ENCODE peak calls at places on chromosomes 13 and 19, in eight cellular contexts. N is brain microvascular endothelial cell, W is endodermal cell, S is spleen, X is lower leg skin, R is esophagus squamous epithelium, M is BE2C, Q is left lung. E is an unnamed sample.

GRCh38 chr13:31035162-31035951 is 102.9 kb downstream of the TEX26 start:
- DNase-seq in N (no peak), W (no peak), S (no peak), X (no peak), R (no peak), M (no peak), Q (no peak), E (no peak)

GRCh38 chr13:113122571-113123225 is at the start of gene F10:
- DNase-seq in N (peak), W (peak), S (peak), X (peak), R (no peak), M (peak), Q (peak), E (peak)

GRCh38 chr13:42215578-42216421 is 56.2 kb upstream of the AKAP11 start:
- DNase-seq in N (peak), W (peak), S (no peak), X (no peak), R (no peak), M (peak), Q (no peak), E (no peak)

GRCh38 chr19:16386619-16387240 is 62.1 kb downstream of the KLF2 start:
- DNase-seq in N (peak), W (peak), S (peak), X (no peak), R (no peak), M (peak), Q (no peak), E (peak)

GRCh38 chr13:46607768-46608553 is 55.0 kb downstream of the LRCH1 start:
- DNase-seq in N (no peak), W (no peak), S (no peak), X (no peak), R (no peak), M (no peak), Q (no peak), E (no peak)

GRCh38 chr19:389935-390289 is 19.0 kb downstream of the C2CD4C start:
- DNase-seq in N (no peak), W (no peak), S (peak), X (no peak), R (no peak), M (no peak), Q (no peak), E (no peak)

GRCh38 chr13:111398196-111398595 is 77.8 kb downstream of the TEX29 start:
- DNase-seq in N (no peak), W (peak), S (peak), X (peak), R (no peak), M (no peak), Q (no peak), E (no peak)

GRCh38 chr13:70893832-70894231 is 785.6 kb upstream of the KLHL1 start:
- DNase-seq in N (peak), W (no peak), S (no peak), X (no peak), R (no peak), M (no peak), Q (no peak), E (no peak)

GRCh38 chr19:14550201-14550754 is 20.9 kb downstream of the TECR start:
- DNase-seq in N (no peak), W (no peak), S (no peak), X (no peak), R (no peak), M (peak), Q (peak), E (no peak)

GRCh38 chr13:25112856-25113255 is 16.9 kb downstream of the PABPC3 start:
- DNase-seq in N (no peak), W (no peak), S (no peak), X (no peak), R (no peak), M (no peak), Q (no peak), E (no peak)

GRCh38 chr13:52892925-52893324 is 44.5 kb upstream of the PCDH8 start:
- DNase-seq in N (no peak), W (peak), S (no peak), X (no peak), R (no peak), M (no peak), Q (no peak), E (no peak)

GRCh38 chr13:30441304-30441703 is 19.0 kb downstream of the UBE2L5 start:
- DNase-seq in N (no peak), W (no peak), S (no peak), X (no peak), R (no peak), M (no peak), Q (no peak), E (no peak)

GRCh38 chr13:23322353-23323336 is 110.9 kb downstream of the SACS start:
- DNase-seq in N (no peak), W (no peak), S (no peak), X (no peak), R (no peak), M (no peak), Q (no peak), E (no peak)

GRCh38 chr13:91308299-91308698 is 39.2 kb upstream of the MIR17HG start:
- DNase-seq in N (no peak), W (no peak), S (no peak), X (no peak), R (no peak), M (no peak), Q (no peak), E (no peak)

GRCh38 chr19:4337906-4338440 is 654 bp downstream of the STAP2 start:
- DNase-seq in N (no peak), W (peak), S (no peak), X (peak), R (no peak), M (no peak), Q (peak), E (no peak)

GRCh38 chr19:45442927-45443461 is 19.3 kb upstream of the ERCC1 start:
- DNase-seq in N (peak), W (peak), S (peak), X (peak), R (no peak), M (peak), Q (peak), E (no peak)

GRCh38 chr13:51585696-51586095 is 1.4 kb downstream of the WDFY2 start:
- DNase-seq in N (peak), W (no peak), S (no peak), X (no peak), R (no peak), M (no peak), Q (no peak), E (no peak)

GRCh38 chr13:76980075-76980718 is 11.7 kb upstream of the CLN5 start:
- DNase-seq in N (peak), W (peak), S (peak), X (peak), R (no peak), M (peak), Q (peak), E (no peak)

GRCh38 chr13:76853481-76853880 is 32.7 kb downstream of the KCTD12 start:
- DNase-seq in N (no peak), W (no peak), S (no peak), X (no peak), R (no peak), M (no peak), Q (no peak), E (no peak)

GRCh38 chr13:109781384-109782065 is 4.9 kb downstream of the IRS2 start:
- DNase-seq in N (no peak), W (no peak), S (no peak), X (peak), R (no peak), M (no peak), Q (peak), E (no peak)

GRCh38 chr13:106612688-106613087 is 44.8 kb upstream of the ARGLU1 start:
- DNase-seq in N (peak), W (no peak), S (no peak), X (peak), R (no peak), M (peak), Q (no peak), E (no peak)

GRCh38 chr13:111005808-111006494 is 91.1 kb upstream of the ANKRD10 start:
- DNase-seq in N (peak), W (no peak), S (peak), X (no peak), R (no peak), M (no peak), Q (no peak), E (no peak)

GRCh38 chr13:77894743-77895142 is 23.9 kb downstream of the EDNRB start:
- DNase-seq in N (no peak), W (no peak), S (no peak), X (no peak), R (no peak), M (no peak), Q (no peak), E (no peak)

GRCh38 chr19:3873151-3873550 is 4.3 kb upstream of the ZFR2 start:
- DNase-seq in N (no peak), W (no peak), S (no peak), X (no peak), R (no peak), M (peak), Q (no peak), E (no peak)

GRCh38 chr13:109243311-109243951 is 543.0 kb downstream of the IRS2 start:
- DNase-seq in N (peak), W (peak), S (no peak), X (no peak), R (no peak), M (no peak), Q (no peak), E (peak)

GRCh38 chr13:37395544-37395943 is 203.0 kb downstream of the POSTN start:
- DNase-seq in N (no peak), W (peak), S (no peak), X (no peak), R (no peak), M (no peak), Q (no peak), E (no peak)

GRCh38 chr13:26679411-26679810 is 81.2 kb downstream of the GPR12 start:
- DNase-seq in N (peak), W (no peak), S (no peak), X (no peak), R (no peak), M (no peak), Q (no peak), E (no peak)

GRCh38 chr19:8158411-8159074 is 9.2 kb upstream of the FBN3 start:
- DNase-seq in N (peak), W (peak), S (no peak), X (no peak), R (no peak), M (peak), Q (no peak), E (no peak)

GRCh38 chr19:14530005-14530348 is 583 bp downstream of the TECR start:
- DNase-seq in N (no peak), W (no peak), S (no peak), X (no peak), R (no peak), M (peak), Q (peak), E (no peak)

GRCh38 chr19:58531052-58531600 is 11.5 kb upstream of the ZBTB45 start:
- DNase-seq in N (no peak), W (no peak), S (no peak), X (no peak), R (no peak), M (no peak), Q (no peak), E (no peak)

GRCh38 chr19:15453091-15453498 is 3.3 kb upstream of the WIZ start:
- DNase-seq in N (no peak), W (peak), S (no peak), X (no peak), R (no peak), M (no peak), Q (peak), E (no peak)

GRCh38 chr13:46667687-46668281 is 114.8 kb downstream of the LRCH1 start:
- DNase-seq in N (no peak), W (no peak), S (no peak), X (no peak), R (no peak), M (no peak), Q (no peak), E (no peak)

GRCh38 chr13:97889803-97890202 is 63.7 kb upstream of the IPO5 start:
- DNase-seq in N (no peak), W (no peak), S (no peak), X (no peak), R (no peak), M (no peak), Q (no peak), E (no peak)

GRCh38 chr13:95723428-95723827 is 46.5 kb downstream of the DNAJC3 start:
- DNase-seq in N (no peak), W (no peak), S (no peak), X (no peak), R (no peak), M (no peak), Q (no peak), E (no peak)

GRCh38 chr13:110716235-110716505 is 2.7 kb downstream of the ING1 start:
- DNase-seq in N (peak), W (no peak), S (no peak), X (no peak), R (no peak), M (no peak), Q (no peak), E (no peak)

GRCh38 chr19:19624032-19624570 is 3.9 kb downstream of the LPAR2 start:
- DNase-seq in N (no peak), W (no peak), S (peak), X (no peak), R (no peak), M (no peak), Q (peak), E (no peak)

GRCh38 chr19:19627442-19627715 is 641 bp downstream of the LPAR2 start:
- DNase-seq in N (no peak), W (no peak), S (no peak), X (no peak), R (no peak), M (no peak), Q (no peak), E (no peak)

GRCh38 chr19:19627716-19628498 is at the start of gene LPAR2:
- DNase-seq in N (no peak), W (peak), S (peak), X (no peak), R (no peak), M (no peak), Q (peak), E (no peak)

GRCh38 chr19:19628499-19629134 is 597 bp upstream of the LPAR2 start:
- DNase-seq in N (peak), W (peak), S (peak), X (no peak), R (no peak), M (no peak), Q (peak), E (no peak)

GRCh38 chr19:19626516-19627441 is 1.2 kb downstream of the LPAR2 start:
- DNase-seq in N (no peak), W (peak), S (peak), X (no peak), R (no peak), M (no peak), Q (no peak), E (no peak)
- H3K4me3 ChIP-seq in N (no peak), W (peak), S (peak), X (no peak), R (peak), M (no peak), Q (no peak), E (no peak)

DNA sequence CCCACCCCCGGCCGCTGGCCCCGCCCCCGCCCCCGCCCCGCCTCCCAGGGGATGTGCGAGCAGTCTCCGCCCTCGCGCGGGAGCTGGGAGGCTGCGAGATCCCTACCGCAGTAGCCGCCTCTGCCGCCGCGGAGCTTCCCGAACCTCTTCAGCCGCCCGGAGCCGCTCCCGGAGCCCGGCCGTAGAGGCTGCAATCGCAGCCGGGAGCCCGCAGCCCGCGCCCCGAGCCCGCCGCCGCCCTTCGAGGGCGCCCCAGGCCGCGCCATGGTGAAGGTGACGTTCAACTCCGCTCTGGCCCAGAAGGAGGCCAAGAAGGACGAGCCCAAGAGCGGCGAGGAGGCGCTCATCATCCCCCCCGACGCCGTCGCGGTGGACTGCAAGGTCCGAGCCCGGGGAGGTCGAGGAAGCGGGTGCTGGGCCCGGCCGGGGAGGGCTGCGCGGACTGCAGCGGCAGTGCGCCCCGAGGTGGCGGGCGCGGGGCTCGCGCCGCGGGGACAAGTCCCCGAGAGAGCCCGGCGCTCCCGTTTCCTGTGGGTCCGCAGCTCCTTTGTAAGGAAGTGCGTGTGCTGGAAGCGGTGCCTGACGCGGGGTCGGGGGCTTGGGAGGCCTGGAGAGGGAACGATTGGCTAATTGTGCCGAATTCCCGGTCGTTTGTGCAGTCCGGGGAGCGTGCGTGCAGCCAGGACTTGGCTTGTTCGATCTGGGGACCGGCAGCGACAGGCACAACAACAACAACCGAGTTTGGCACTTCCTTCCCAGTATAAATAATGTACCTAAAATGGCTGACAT is at the start of gene ITM2B:
- DNase-seq in N (peak), W (no peak), S (peak), X (peak), R (peak), M (peak), Q (peak), E (no peak)
- TF ChIP-seq CTCF in N (peak), W (peak), S (peak), X (no peak), R (peak), M (peak), Q (peak), E (no peak)

DNA sequence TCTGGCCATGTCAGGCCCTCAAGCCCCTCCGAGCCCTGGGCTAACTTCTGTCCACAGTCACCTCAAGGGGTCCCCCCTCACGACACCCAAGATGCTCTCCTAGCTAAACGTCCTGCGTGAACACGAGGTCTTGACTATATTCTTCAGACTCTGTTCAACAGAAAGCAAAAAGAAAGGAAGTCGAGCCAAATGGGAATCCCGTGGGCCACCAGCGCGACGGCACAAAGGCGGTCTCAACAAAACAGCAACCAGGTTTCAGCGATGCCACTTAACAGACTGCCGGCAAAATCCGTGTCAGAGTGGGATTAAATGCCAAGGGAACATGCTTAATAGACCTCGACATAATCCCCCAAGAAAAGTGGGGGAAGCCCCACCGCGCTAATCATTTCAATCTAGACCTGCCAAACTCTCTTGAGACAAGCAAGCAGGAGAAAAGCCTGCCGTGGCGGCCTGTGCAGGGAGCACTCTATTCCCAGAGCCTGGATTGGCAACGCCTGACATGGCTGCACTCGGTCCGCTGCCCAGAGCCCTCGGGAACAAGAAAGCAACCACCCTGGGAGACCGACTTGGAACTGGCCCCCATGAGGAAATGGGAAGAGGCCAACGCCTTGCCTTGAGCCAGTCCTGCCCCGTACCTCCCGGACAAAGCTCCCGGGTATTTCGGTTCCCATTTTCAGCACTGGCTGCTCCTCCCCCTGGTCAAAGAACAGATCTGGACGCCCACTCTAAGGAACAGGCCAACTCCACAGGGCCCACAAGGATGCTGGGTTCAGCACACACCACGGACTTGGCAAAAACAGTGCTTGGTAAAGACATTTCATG is 16.0 kb downstream of the ZC3H4 start:
- DNase-seq in N (no peak), W (peak), S (peak), X (peak), R (no peak), M (peak), Q (peak), E (no peak)
- H3K4me3 ChIP-seq in N (no peak), W (no peak), S (no peak), X (no peak), R (no peak), M (no peak), Q (no peak), E (no peak)

GRCh38 chr13:93173656-93174055 is 53.0 kb upstream of the GPC6 start:
- DNase-seq in N (no peak), W (no peak), S (no peak), X (no peak), R (no peak), M (no peak), Q (no peak), E (no peak)

GRCh38 chr13:93174260-93174659 is 52.3 kb upstream of the GPC6 start:
- DNase-seq in N (no peak), W (no peak), S (no peak), X (no peak), R (no peak), M (no peak), Q (no peak), E (no peak)

GRCh38 chr13:93169980-93170379 is 56.6 kb upstream of the GPC6 start:
- DNase-seq in N (peak), W (no peak), S (no peak), X (no peak), R (no peak), M (no peak), Q (no peak), E (peak)

DNA sequence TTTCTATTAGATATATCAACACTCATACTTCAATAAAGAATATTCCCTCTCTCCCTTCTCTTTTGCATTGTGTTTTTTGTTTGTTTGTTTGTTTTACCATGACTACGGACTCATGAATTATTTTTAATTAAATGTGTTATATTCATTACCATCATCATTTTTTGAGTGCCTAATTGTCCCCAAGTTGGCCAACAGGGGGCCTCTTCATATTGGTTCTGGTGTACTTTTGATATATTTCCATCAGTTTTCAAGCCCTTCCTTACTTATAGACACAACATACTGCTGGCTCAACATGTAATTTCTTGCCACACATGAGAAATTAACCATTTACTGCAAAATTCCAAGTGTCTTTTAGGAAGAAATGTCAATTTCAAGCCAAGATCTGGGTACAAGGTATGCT is 54.5 kb upstream of the GPC6 start:
- DNase-seq in N (no peak), W (no peak), S (no peak), X (no peak), R (no peak), M (no peak), Q (no peak), E (no peak)
- TF ChIP-seq CTCF in N (peak), W (peak), S (no peak), X (no peak), R (no peak), M (peak), Q (no peak), E (peak)

DNA sequence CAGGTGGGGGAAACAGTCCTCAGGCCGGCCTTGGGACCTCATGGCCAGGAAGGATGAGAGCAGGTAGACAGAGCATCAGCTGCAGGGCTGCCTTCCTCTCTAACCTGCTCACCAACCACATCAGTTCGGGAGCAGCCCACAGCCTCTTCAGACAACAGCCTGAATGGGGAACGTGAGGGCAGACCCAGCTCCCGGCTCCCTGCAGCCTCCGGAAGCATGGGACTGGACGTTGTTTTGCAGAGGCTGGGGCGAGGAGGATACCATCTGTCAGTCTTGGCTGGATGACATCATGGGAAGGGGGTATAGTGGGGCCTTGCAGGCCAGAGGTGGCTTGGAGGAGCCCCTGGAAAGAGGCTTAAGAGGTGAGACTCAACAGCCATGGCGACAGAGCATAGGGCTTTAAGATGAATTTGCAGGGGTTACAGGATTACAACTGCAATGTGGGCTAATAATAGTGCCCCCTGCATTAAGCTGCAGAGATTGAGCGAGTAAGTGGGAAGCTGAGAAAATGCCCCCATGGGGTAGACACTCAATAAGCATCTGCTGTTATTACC is 1.5 kb downstream of the FXYD3 start:
- DNase-seq in N (no peak), W (no peak), S (no peak), X (no peak), R (no peak), M (no peak), Q (no peak), E (no peak)
- H3K4me3 ChIP-seq in N (no peak), W (no peak), S (no peak), X (peak), R (peak), M (no peak), Q (peak), E (no peak)

GRCh38 chr19:40356681-40357595 is 8.4 kb downstream of the PLD3 start:
- DNase-seq in N (peak), W (no peak), S (no peak), X (no peak), R (no peak), M (no peak), Q (peak), E (no peak)
- TF ChIP-seq CTCF in N (no peak), W (no peak), S (no peak), X (no peak), R (no peak), M (no peak), Q (no peak), E (no peak)

E was measured in AG09309.